ENCODE peak calls at places on chromosome 18, in nine cellular contexts. F is astrocyte of the cerebellum, E is fibroblast of villous mesenchyme, G is HepG2, L is breast epithelium, Q is RWPE1, N is lower lobe of right lung, O is WTC11, H is colonic mucosa. A is an unnamed sample.
A peak's percentile ranks its signal among the peaks of the same experiment; 100 is the strongest.

GRCh38 chr18:58416704-58417683 is 211.9 kb downstream of the ALPK2 start:
- DNase-seq in F (peak; percentile 63), L (no peak), O (no peak), N (no peak), H (no peak), E (peak; percentile 41), G (peak; percentile 70), Q (peak; percentile 4), A (no peak)

GRCh38 chr18:54119524-54120019 is 104.9 kb downstream of the MBD2 start:
- DNase-seq in E (peak; percentile 64), G (peak; percentile 55), H (peak; percentile 28), N (no peak), L (no peak), O (no peak), F (peak; percentile 59), Q (peak; percentile 20), A (peak; percentile 35)

GRCh38 chr18:23619388-23619873 is 33.1 kb upstream of the NPC1 start:
- DNase-seq in G (no peak), H (no peak), E (peak; percentile 29), O (peak; percentile 49), Q (no peak), F (no peak), L (no peak), N (peak; percentile 53), A (no peak)

GRCh38 chr18:1928711-1929110 is 642.6 kb downstream of the METTL4 start:
- DNase-seq in G (no peak), O (no peak), F (no peak), L (no peak), E (no peak), H (no peak), N (no peak), Q (no peak), A (no peak)

GRCh38 chr18:63161728-63162195 is 157.8 kb downstream of the BCL2 start:
- DNase-seq in Q (peak; percentile 90), L (peak; percentile 73), H (peak; percentile 67), N (peak; percentile 61), F (peak; percentile 60), E (peak; percentile 93), O (no peak), G (peak; percentile 2), A (peak; percentile 58)

GRCh38 chr18:52716926-52717325 is 376.9 kb downstream of the DCC start:
- DNase-seq in H (peak; percentile 54), N (no peak), Q (peak; percentile 1), E (no peak), L (no peak), G (peak; percentile 27), F (peak; percentile 38), O (peak; percentile 9), A (no peak)

GRCh38 chr18:49861659-49862058 is 48.3 kb upstream of the ACAA2 start:
- DNase-seq in H (no peak), O (no peak), G (no peak), Q (no peak), N (no peak), F (no peak), E (no peak), L (no peak), A (no peak)

GRCh38 chr18:3248670-3249359 is 1.2 kb downstream of the MYL12A start:
- DNase-seq in N (no peak), Q (peak; percentile 39), F (no peak), L (peak; percentile 54), E (peak; percentile 65), O (no peak), G (peak; percentile 61), H (peak; percentile 72), A (peak; percentile 30)

GRCh38 chr18:3040881-3041280 is 27.9 kb upstream of the LPIN2 start:
- DNase-seq in N (no peak), G (no peak), F (no peak), H (no peak), Q (no peak), E (no peak), O (no peak), L (no peak), A (no peak)

GRCh38 chr18:6414723-6415362 is at the start of gene L3MBTL4:
- DNase-seq in N (peak; percentile 74), G (no peak), H (peak; percentile 56), E (no peak), F (no peak), Q (peak; percentile 13), L (peak; percentile 23), O (peak; percentile 36), A (peak; percentile 45)

GRCh38 chr18:48885951-48886400 is 64.8 kb downstream of the SMAD7 start:
- DNase-seq in G (no peak), F (no peak), N (no peak), L (no peak), Q (no peak), E (no peak), H (no peak), O (no peak), A (no peak)

GRCh38 chr18:475202-475624 is 25.3 kb downstream of the COLEC12 start:
- DNase-seq in N (no peak), L (no peak), E (peak; percentile 48), G (peak; percentile 49), O (peak; percentile 48), H (no peak), F (peak; percentile 81), Q (peak; percentile 43), A (no peak)

DNA sequence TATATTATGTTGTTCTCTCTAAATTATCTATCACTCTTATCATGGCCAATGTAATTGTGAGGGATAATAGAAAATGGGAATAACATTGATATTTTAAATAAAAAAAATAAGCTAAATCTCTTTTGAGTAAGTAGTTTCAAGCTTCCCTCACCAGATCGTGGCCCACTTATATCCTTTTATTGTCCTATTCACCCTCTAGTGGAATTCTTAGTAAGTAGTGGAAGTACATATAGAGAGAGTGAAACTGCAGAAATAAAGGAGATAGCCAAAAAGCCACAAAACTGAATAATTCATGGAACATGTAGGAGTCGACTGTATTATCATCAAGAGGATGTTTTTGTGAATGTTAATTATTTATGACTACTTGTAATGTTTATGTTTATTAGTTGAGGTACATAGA is 66.1 kb upstream of the DTNA start:
- DNase-seq in G (no peak), H (no peak), N (no peak), Q (no peak), F (no peak), E (peak; percentile 40), O (no peak), L (no peak), A (no peak)
- TF ChIP-seq CTCF in G (no peak), H (no peak), N (no peak), Q (no peak), F (no peak), E (peak; percentile 25), O (no peak), L (no peak), A (no peak)

DNA sequence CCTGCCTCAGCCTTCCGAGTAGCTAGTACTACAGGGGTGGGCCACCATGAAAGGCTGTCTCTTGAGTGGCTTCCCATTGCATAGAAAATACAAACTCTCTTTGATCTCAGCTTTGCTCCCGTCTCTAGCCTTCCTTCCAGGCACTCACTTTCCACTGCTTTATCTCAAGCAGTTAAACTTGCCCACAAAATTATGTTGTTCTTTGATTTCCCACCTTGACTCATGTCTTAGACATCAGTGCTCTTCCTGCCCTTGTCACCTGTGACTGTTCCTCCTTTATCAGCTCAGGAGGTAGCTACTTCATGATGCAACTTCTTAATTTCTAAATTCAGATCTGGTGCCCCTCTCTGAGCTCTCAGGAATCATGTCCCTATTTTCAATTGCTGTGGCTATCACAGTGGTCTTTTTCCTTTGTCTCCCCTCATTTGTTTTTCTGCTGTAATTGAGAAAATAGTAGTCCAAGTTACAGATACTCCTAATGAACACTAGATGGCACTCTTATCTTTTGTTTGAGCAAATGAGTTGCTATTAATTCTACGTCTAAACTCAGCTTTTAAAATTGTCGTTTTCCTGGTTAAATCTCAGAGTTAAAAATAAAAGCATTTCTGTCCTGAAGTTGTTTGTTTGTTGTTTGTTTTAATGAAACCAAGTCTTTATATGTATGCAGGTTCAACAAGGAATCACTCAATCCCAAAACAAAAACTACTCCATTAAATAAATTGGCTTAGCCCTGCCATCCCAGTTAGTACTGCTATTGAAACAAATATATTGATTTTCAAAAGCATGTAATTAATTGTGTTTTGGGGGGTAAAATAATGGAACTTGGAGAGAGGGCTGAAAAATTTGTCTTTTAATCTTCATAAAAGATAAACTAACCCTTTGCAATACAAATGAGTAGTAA is 46.9 kb upstream of the GREB1L start:
- DNase-seq in H (no peak), G (peak; percentile 24), O (no peak), E (peak; percentile 54), L (no peak), Q (peak; percentile 23), N (no peak), F (peak; percentile 35), A (no peak)
- TF ChIP-seq CTCF in H (peak; percentile 69), G (peak; percentile 72), O (peak; percentile 41), E (peak; percentile 65), L (peak; percentile 20), Q (peak; percentile 76), N (peak; percentile 71), F (peak; percentile 39), A (peak; percentile 61)

DNA sequence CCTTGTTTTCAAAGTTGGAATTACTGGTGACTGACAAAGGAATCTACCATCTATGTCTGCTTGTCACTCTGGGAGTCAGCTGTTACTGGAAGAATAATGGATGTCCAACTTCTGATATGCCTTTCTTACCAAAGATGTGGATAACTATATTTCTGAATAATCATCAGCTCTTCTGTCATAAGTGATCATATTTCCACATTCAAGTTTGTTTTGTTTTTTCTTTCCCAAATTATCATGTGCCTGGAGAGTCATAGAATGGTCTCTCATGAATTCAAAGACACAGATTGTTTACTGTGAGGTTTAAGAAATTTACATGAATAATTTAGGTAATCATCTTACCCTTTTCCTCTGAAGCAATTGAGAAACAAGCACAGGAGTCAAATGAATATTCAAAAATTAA is 986.7 kb upstream of the CDH2 start:
- DNase-seq in E (no peak), O (no peak), H (no peak), Q (no peak), L (no peak), G (no peak), N (no peak), F (no peak), A (no peak)
- TF ChIP-seq CTCF in E (no peak), O (no peak), H (no peak), Q (no peak), L (no peak), G (no peak), N (no peak), F (no peak), A (no peak)

GRCh38 chr18:36419913-36420531 is 122.5 kb downstream of the FHOD3 start:
- DNase-seq in O (no peak), E (no peak), L (no peak), N (no peak), Q (peak; percentile 9), H (no peak), F (no peak), G (peak; percentile 5), A (peak; percentile 17)
- TF ChIP-seq CTCF in O (no peak), E (no peak), L (no peak), N (no peak), Q (no peak), H (no peak), F (no peak), G (no peak), A (peak; percentile 46)

GRCh38 chr18:75884728-75885127 is 457.2 kb upstream of the SMIM21 start:
- DNase-seq in H (no peak), Q (no peak), G (no peak), N (no peak), F (no peak), E (no peak), L (no peak), O (peak; percentile 39), A (no peak)
- TF ChIP-seq CTCF in H (no peak), Q (no peak), G (peak; percentile 33), N (no peak), F (no peak), E (no peak), L (no peak), O (peak; percentile 18), A (no peak)

A was measured in Calu3.